ENCODE peak calls at places on chromosomes 2 and 18, in five cellular contexts. Q is HepG2, T is K562, L is A549, E is GM12878. O is an unnamed sample.

GRCh38 chr2:127181851-127182250 is 38.2 kb downstream of the CYP27C1 start:
- DNase-seq in E (no peak), T (no peak), L (no peak), Q (no peak), O (no peak)

GRCh38 chr2:205451901-205452300 is 230.4 kb upstream of the NRP2 start:
- DNase-seq in L (no peak), Q (no peak), E (no peak), T (no peak), O (no peak)

GRCh38 chr2:41698787-41699422 is 348.9 kb upstream of the PKDCC start:
- DNase-seq in Q (no peak), E (no peak), L (peak), T (peak), O (peak)

GRCh38 chr2:14297340-14297739 is 335.2 kb upstream of the LRATD1 start:
- DNase-seq in E (no peak), L (no peak), Q (no peak), T (no peak), O (no peak)

GRCh38 chr2:205835251-205835900 is 153.1 kb downstream of the NRP2 start:
- DNase-seq in Q (no peak), L (no peak), E (no peak), T (no peak), O (no peak)

GRCh38 chr2:239763433-239764097 is 261.6 kb downstream of the NDUFA10 start:
- DNase-seq in T (no peak), Q (no peak), E (no peak), L (no peak), O (peak)

GRCh38 chr2:221758076-221758475 is 186.0 kb upstream of the EPHA4 start:
- DNase-seq in L (no peak), E (no peak), T (no peak), Q (no peak), O (no peak)

GRCh38 chr2:6877402-6878305 is at the start of gene RSAD2:
- DNase-seq in E (peak), T (no peak), L (no peak), Q (peak), O (no peak)

GRCh38 chr2:165745916-165746315 is 48.1 kb downstream of the GALNT3 start:
- DNase-seq in L (no peak), Q (no peak), E (no peak), T (no peak), O (no peak)

GRCh38 chr2:65706376-65706775 is 274.0 kb upstream of the SPRED2 start:
- DNase-seq in T (no peak), L (no peak), Q (no peak), E (no peak), O (no peak)

GRCh38 chr2:39948016-39948719 is 169.1 kb upstream of the THUMPD2 start:
- DNase-seq in Q (no peak), T (no peak), E (no peak), L (no peak), O (no peak)

GRCh38 chr2:149388120-149388816 is 57.9 kb downstream of the LYPD6 start:
- DNase-seq in E (no peak), T (no peak), Q (no peak), L (no peak), O (no peak)

GRCh38 chr2:233419626-233420431 is 65.5 kb downstream of the DGKD start:
- DNase-seq in L (peak), E (peak), Q (no peak), T (no peak), O (no peak)

GRCh38 chr18:53152478-53152877 is 812.5 kb downstream of the DCC start:
- DNase-seq in E (no peak), Q (no peak), T (no peak), L (no peak), O (no peak)

GRCh38 chr2:170940066-170940465 is 11.0 kb downstream of the GORASP2 start:
- DNase-seq in L (no peak), E (no peak), T (no peak), Q (no peak), O (no peak)

GRCh38 chr2:234879671-234880455 is 72.0 kb upstream of the SH3BP4 start:
- DNase-seq in L (peak), E (no peak), Q (peak), T (peak), O (no peak)

GRCh38 chr2:29560566-29560965 is 360.8 kb downstream of the ALK start:
- DNase-seq in Q (no peak), T (no peak), E (no peak), L (no peak), O (no peak)

GRCh38 chr2:9271691-9272090 is 65.1 kb downstream of the ASAP2 start:
- DNase-seq in L (no peak), E (no peak), T (no peak), Q (no peak), O (no peak)

GRCh38 chr2:128563348-128563687 is 244.7 kb upstream of the HS6ST1 start:
- DNase-seq in L (no peak), E (no peak), T (no peak), Q (no peak), O (no peak)

GRCh38 chr2:64173156-64174135 is 29.2 kb upstream of the PELI1 start:
- DNase-seq in L (no peak), E (no peak), Q (no peak), T (no peak), O (no peak)

GRCh38 chr2:23503682-23504081 is 118.7 kb downstream of the KLHL29 start:
- DNase-seq in T (no peak), E (no peak), L (no peak), Q (no peak), O (no peak)

GRCh38 chr2:191864623-191865521 is 18.0 kb upstream of the CAVIN2 start:
- DNase-seq in Q (peak), L (peak), E (no peak), T (no peak), O (no peak)

GRCh38 chr18:8661754-8662573 is 43.4 kb upstream of the MTCL1 start:
- DNase-seq in E (no peak), Q (no peak), T (no peak), L (peak), O (peak)

GRCh38 chr2:237097911-237098702 is 12.4 kb downstream of the COPS8 start:
- DNase-seq in Q (no peak), L (peak), E (no peak), T (no peak), O (no peak)

GRCh38 chr2:85131116-85131515 is 2.1 kb upstream of the TCF7L1 start:
- DNase-seq in E (no peak), T (no peak), Q (peak), L (peak), O (peak)

GRCh38 chr2:237632991-237633629 is 5.7 kb downstream of the LRRFIP1 start:
- DNase-seq in Q (no peak), T (no peak), L (no peak), E (no peak), O (no peak)

GRCh38 chr2:28621172-28622100 is 125.6 kb downstream of the PLB1 start:
- DNase-seq in Q (peak), L (peak), E (no peak), T (peak), O (peak)

GRCh38 chr2:216133392-216133791 is 24.2 kb downstream of the XRCC5 start:
- DNase-seq in E (no peak), L (no peak), T (no peak), Q (no peak), O (no peak)

GRCh38 chr2:26805241-26805676 is 19.4 kb downstream of the CENPA start:
- DNase-seq in E (no peak), Q (no peak), L (peak), T (no peak), O (no peak)

GRCh38 chr18:24799720-24800119 is 339.3 kb downstream of the HRH4 start:
- DNase-seq in E (no peak), L (no peak), Q (no peak), T (no peak), O (no peak)

GRCh38 chr2:9212661-9213411 is 6.2 kb downstream of the ASAP2 start:
- DNase-seq in Q (no peak), E (no peak), L (no peak), T (no peak), O (no peak)

GRCh38 chr18:35497006-35497333 is 790 bp downstream of the INO80C start:
- DNase-seq in Q (no peak), E (no peak), T (no peak), L (no peak), O (no peak)

GRCh38 chr2:171541202-171541884 is 19.1 kb downstream of the CYBRD1 start:
- DNase-seq in T (peak), L (peak), Q (no peak), E (no peak), O (peak)

GRCh38 chr2:99851811-99852210 is 290.6 kb downstream of the AFF3 start:
- DNase-seq in Q (no peak), T (no peak), L (no peak), E (no peak), O (no peak)

GRCh38 chr2:99850076-99850710 is 292.2 kb downstream of the AFF3 start:
- DNase-seq in Q (no peak), T (no peak), E (no peak), L (peak), O (no peak)

GRCh38 chr2:99851091-99851490 is 291.3 kb downstream of the AFF3 start:
- DNase-seq in L (no peak), T (no peak), E (no peak), Q (no peak), O (no peak)

GRCh38 chr2:99854236-99854852 is 288.0 kb downstream of the AFF3 start:
- DNase-seq in Q (no peak), E (no peak), T (no peak), L (no peak), O (no peak)

GRCh38 chr2:99852376-99852934 is 289.9 kb downstream of the AFF3 start:
- DNase-seq in T (no peak), E (no peak), L (no peak), Q (no peak), O (no peak)
- TF ChIP-seq ESRRA in T (no peak), E (no peak), L (no peak), Q (no peak), O (no peak)

GRCh38 chr2:106982350-106982749 is 96.4 kb upstream of the ST6GAL2 start:
- DNase-seq in Q (no peak), L (peak), E (no peak), T (no peak), O (no peak)
- TF ChIP-seq MAX in Q (no peak), L (no peak), E (no peak), T (no peak), O (no peak)

GRCh38 chr18:48797841-48798255 is 152.9 kb downstream of the SMAD7 start:
- DNase-seq in T (peak), L (no peak), Q (no peak), E (no peak), O (peak)
- TF ChIP-seq ESRRA in T (no peak), L (no peak), Q (no peak), E (no peak), O (no peak)

GRCh38 chr2:47404356-47404755 is 1.4 kb downstream of the MSH2 start:
- DNase-seq in T (peak), E (no peak), Q (no peak), L (no peak), O (no peak)
- TF ChIP-seq MAX in T (no peak), E (no peak), Q (no peak), L (no peak), O (no peak)

DNA sequence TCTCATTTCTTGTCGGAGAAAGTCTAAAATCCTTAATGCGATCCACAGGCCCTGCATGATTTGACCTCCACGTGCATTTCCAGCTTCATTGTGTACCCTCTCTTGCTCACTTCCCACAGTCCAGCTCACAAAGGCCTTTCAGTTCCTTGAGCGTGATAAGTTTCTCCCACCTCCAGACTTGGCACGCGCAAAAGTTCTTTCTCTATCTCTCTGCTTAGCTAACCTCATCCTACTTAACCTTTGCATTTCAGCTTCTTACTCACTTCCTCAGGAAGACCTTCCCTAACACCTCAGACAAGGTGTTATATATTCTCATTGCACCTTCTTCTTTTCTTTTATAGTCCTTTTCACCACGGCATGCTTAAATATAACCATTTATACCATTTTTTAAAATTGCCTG is 124.8 kb upstream of the XPO1 start:
- DNase-seq in E (no peak), Q (no peak), T (no peak), L (no peak), O (no peak)
- TF ChIP-seq ESRRA in E (no peak), Q (no peak), T (no peak), L (no peak), O (no peak)

GRCh38 chr2:98936917-98937351 is 909 bp upstream of the CRACDL start:
- DNase-seq in L (no peak), E (no peak), T (no peak), Q (no peak), O (peak)

GRCh38 chr2:98935777-98936132 is 270 bp downstream of the CRACDL start:
- DNase-seq in Q (no peak), E (no peak), T (no peak), L (no peak), O (no peak)

GRCh38 chr2:98937906-98938305 is 1.9 kb upstream of the CRACDL start:
- DNase-seq in Q (no peak), L (no peak), E (no peak), T (no peak), O (no peak)

GRCh38 chr2:98935111-98935770 is 784 bp downstream of the CRACDL start:
- DNase-seq in Q (no peak), E (no peak), L (no peak), T (no peak), O (no peak)

GRCh38 chr2:98936133-98936916 is at the start of gene CRACDL:
- DNase-seq in L (no peak), T (no peak), E (no peak), Q (no peak), O (peak)
- TF ChIP-seq MAX in L (no peak), T (no peak), E (no peak), Q (no peak), O (no peak)

DNA sequence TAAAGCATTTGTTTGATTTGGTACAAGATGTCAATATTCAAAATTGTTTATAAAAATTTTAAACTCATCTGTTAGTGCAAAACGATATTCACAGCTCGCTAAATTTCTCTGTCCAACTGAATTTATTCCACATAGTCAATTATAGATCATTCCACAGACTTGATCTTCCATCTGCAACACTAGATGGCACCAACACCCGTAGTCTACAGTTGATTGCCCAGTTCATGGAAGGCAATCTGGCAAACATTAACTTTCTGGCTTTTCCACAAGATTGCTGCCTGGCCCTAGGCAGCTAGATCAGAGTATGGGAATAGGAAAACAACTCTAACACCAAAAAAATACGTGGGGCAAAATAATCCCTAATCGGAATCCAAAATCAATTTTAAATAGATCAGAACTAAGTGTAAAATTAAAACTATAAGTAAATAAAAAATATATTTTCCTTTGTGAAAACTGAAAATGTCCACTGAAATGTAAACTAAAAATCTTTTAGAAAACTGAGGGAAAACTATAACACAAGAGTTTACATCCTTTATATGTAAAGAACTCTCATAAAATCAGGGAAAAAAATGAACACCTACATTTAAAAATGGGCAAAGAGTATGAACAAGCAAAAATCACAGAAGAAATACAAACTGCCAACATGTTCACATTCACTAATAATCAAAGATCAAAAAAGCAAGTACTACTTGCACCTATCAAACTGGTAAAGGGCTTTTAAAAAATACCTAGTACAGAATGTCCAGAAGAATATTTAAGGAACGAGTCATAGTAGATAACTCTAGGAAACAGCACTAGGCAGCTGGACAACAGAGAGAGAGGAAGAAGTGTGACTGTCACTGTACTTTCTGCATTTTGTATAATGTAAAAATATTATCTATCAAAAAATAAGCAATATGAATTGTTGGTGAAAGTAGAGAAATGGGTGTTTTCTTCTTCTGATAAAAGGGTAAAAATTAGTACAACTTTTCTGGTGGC is 35.0 kb downstream of the RTN4 start:
- DNase-seq in Q (peak), L (peak), T (no peak), E (no peak), O (peak)
- TF ChIP-seq ESRRA in Q (no peak), L (no peak), T (no peak), E (no peak), O (no peak)

GRCh38 chr2:102266204-102266603 is 45.2 kb upstream of the IL1RL1 start:
- DNase-seq in T (no peak), Q (no peak), E (no peak), L (no peak), O (no peak)
- TF ChIP-seq MAX in T (no peak), Q (no peak), E (no peak), L (no peak), O (no peak)

DNA sequence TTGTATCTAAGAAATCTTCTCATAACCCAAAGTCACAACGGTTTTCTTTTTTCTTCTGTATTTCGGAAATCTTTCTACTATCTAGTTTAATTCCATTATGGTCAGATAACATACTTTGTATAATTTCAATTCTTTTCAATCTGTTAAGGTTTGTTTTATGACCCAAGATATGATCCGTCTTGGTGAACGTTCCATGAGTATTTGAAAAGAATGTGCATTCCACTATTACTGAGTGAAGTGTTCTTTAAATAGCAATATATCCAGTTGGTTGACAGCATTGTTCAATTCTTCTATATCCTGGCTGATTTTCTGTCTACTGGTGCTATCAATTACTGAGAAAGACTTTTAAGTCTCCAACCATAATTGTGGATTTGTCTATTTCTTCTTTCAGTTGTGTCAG is 414.5 kb downstream of the TNS1 start:
- DNase-seq in T (no peak), E (no peak), L (no peak), Q (no peak), O (no peak)
- TF ChIP-seq ESRRA in T (no peak), E (no peak), L (no peak), Q (no peak), O (no peak)

GRCh38 chr2:86695053-86695691 is 24.9 kb upstream of the RMND5A start:
- DNase-seq in L (peak), Q (peak), E (no peak), T (no peak), O (no peak)
- TF ChIP-seq MAX in L (no peak), Q (no peak), E (no peak), T (no peak), O (no peak)